ENCODE peak calls at places on chromosomes 4 and X, in eight cellular contexts. F is ascending aorta, M is tibial nerve, A is ovary, V is stomach, S is MM.1S, H is A549, D is uterus. G is an unnamed sample. For H3K4me1, the result is how much of the 10 kb centered on the place peaks cover.

GRCh38 chrX:43693602-43694406 is 37.7 kb downstream of the MAOA start:
- DNase-seq in F (no peak), V (no peak), S (no peak), H (no peak), D (no peak), A (no peak), M (no peak), G (peak)

GRCh38 chr4:113069212-113069892 is 19.9 kb downstream of the ANK2 start:
- DNase-seq in A (no peak), S (no peak), F (no peak), D (no peak), H (no peak), M (no peak), V (no peak), G (no peak)

GRCh38 chr4:80078361-80079092 is 5.5 kb upstream of the ANTXR2 start:
- DNase-seq in A (no peak), H (no peak), S (no peak), D (no peak), V (no peak), F (no peak), M (no peak), G (no peak)

GRCh38 chr4:55181606-55182005 is 56.2 kb upstream of the KDR start:
- DNase-seq in M (no peak), F (no peak), H (no peak), A (no peak), D (no peak), V (no peak), S (no peak), G (no peak)

GRCh38 chr4:144579411-144580020 is 66.4 kb upstream of the HHIP start:
- DNase-seq in V (no peak), H (no peak), D (no peak), A (no peak), S (no peak), F (no peak), M (no peak), G (no peak)

GRCh38 chr4:132642196-132642817 is 506.8 kb upstream of the PCDH10 start:
- DNase-seq in H (peak), M (no peak), D (no peak), V (no peak), S (peak), F (no peak), A (no peak), G (no peak)

GRCh38 chr4:42904986-42905385 is 12.5 kb downstream of the GRXCR1 start:
- DNase-seq in M (no peak), F (no peak), V (peak), S (no peak), A (no peak), H (no peak), D (no peak), G (no peak)

GRCh38 chr4:98794565-98795205 is 134.2 kb downstream of the EIF4E start:
- DNase-seq in F (no peak), D (no peak), A (no peak), H (no peak), V (no peak), S (no peak), M (no peak), G (no peak)

GRCh38 chr4:105622269-105622668 is 69.8 kb downstream of the ARHGEF38 start:
- DNase-seq in A (no peak), M (no peak), F (no peak), S (no peak), H (no peak), D (no peak), V (no peak), G (no peak)

GRCh38 chrX:39012561-39013209 is 211.4 kb downstream of the MID1IP1 start:
- DNase-seq in D (no peak), V (no peak), S (no peak), A (no peak), M (no peak), F (no peak), H (no peak), G (no peak)

GRCh38 chrX:119667111-119667928 is 25.6 kb downstream of the SEPTIN6 start:
- DNase-seq in A (peak), H (no peak), V (no peak), F (no peak), D (peak), M (peak), S (no peak), G (no peak)

GRCh38 chrX:119673336-119673735 is 19.6 kb downstream of the SEPTIN6 start:
- DNase-seq in A (no peak), F (no peak), V (no peak), S (no peak), M (no peak), D (no peak), H (no peak), G (no peak)

GRCh38 chrX:119676949-119677653 is 15.9 kb downstream of the SEPTIN6 start:
- DNase-seq in D (no peak), M (no peak), H (no peak), F (no peak), V (no peak), S (no peak), A (no peak), G (no peak)

GRCh38 chrX:119669424-119670037 is 23.4 kb downstream of the SEPTIN6 start:
- DNase-seq in A (no peak), D (peak), H (no peak), S (no peak), F (no peak), V (peak), M (no peak), G (no peak)

GRCh38 chrX:119672252-119672825 is 20.6 kb downstream of the SEPTIN6 start:
- DNase-seq in D (no peak), H (no peak), A (no peak), V (no peak), S (no peak), M (no peak), F (no peak), G (no peak)
- H3K4me1 ChIP-seq in D (under half), H (under half), A (under half), V (under half), S (under half), M (under half), F (under half), G (under half)

DNA sequence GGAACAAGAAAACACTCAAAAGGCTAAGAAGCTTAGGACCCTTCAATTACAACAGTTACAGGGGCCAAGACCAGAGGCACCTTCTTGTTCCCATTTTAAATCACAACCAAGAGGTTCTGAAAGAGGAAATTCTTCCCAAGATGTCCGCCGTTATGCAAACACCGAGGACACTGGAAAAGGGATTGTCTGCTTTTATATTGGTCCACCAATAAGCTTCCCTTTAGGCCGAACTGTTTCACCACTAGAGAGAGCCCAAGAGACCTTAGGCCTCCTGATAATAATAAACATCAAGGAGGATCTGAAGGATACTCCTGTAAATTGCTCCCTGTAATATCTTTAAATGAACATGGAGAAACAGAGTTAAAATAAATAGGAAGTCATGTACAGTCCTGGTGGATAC is 92.6 kb upstream of the NLRP2B start:
- DNase-seq in H (no peak), V (no peak), A (no peak), F (no peak), D (no peak), M (no peak), S (no peak), G (no peak)
- TF ChIP-seq CTCF in H (no peak), V (no peak), A (no peak), F (no peak), D (no peak), M (no peak), S (no peak), G (no peak)

DNA sequence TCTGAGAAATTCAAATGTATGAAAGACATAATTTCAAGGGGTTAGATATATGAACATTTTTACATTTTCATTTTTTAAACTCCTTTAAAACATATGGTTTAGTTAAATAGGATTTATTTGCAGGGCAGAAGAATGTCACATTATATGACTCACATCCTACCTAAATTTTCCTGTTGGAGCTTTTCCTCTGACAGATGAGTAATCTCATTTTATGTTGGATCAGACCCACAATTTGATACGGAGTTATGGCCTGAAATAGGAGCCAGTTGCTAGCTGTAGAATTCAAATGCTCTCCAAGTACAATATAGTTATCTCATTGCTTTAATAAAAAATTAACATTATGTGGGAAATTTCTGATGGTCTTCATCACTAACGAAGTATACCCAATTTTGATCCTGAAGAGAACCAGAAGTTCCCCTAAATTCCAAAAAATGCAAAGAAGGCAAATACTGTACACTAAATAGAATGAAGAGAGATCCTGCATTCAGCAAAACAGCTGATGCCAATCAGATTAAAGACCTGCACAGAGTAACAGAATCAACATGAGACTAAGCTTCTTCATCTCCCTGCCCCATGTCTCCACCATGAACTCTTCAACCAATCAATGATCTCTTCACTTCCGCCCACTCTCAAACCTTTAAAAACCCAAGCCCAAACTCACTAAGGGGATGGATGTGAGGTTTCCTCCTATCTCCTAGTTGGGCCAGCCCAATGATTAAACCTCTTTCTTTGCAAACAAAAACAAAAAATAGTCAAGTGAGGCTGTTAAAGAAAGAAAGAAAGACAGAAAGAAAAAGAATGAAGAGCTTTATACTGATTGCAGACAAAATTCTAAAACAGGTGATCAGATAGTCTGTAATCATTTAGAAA is 10.9 kb upstream of the EXOSC9 start:
- DNase-seq in F (no peak), D (no peak), V (no peak), S (no peak), M (no peak), H (no peak), A (no peak), G (no peak)
- H3K4me1 ChIP-seq in F (under half), D (under half), V (under half), S (under half), M (under half), H (under half), A (under half), G (under half)

GRCh38 chr4:2761035-2761923 is 5.1 kb upstream of the TNIP2 start:
- DNase-seq in M (no peak), S (no peak), F (no peak), H (no peak), D (no peak), V (peak), A (no peak), G (peak)
- TF ChIP-seq CTCF in M (no peak), S (no peak), F (no peak), H (no peak), D (no peak), V (no peak), A (no peak), G (no peak)